ENCODE peak calls at places on chromosomes 13 and 19, in seven cellular contexts. E, M, W, Z, N, F and J are unnamed samples.

GRCh38 chr13:45205124-45205523 is 4.3 kb upstream of the KCTD4 start:
- DNase-seq in E (no peak), M (no peak), W (no peak), Z (no peak), N (no peak), F (no peak), J (no peak)

GRCh38 chr19:50607874-50608785 is 31.6 kb downstream of the SYT3 start:
- DNase-seq in E (peak; percentile 100), M (peak; percentile 97), W (peak; percentile 92), Z (peak; percentile 91), N (peak; percentile 15), F (peak; percentile 97), J (peak; percentile 13)

GRCh38 chr13:102657630-102658029 is 37.2 kb downstream of the METTL21C start:
- DNase-seq in E (no peak), M (peak; percentile 1), W (no peak), Z (no peak), N (no peak), F (no peak), J (no peak)

GRCh38 chr19:13597625-13598024 is 91.3 kb upstream of the CACNA1A start:
- DNase-seq in E (peak; percentile 56), M (peak; percentile 71), W (peak; percentile 82), Z (peak; percentile 75), N (peak; percentile 25), F (no peak), J (peak; percentile 57)

GRCh38 chr13:34152409-34152808 is 334.5 kb downstream of the RFC3 start:
- DNase-seq in E (no peak), M (no peak), W (no peak), Z (no peak), N (no peak), F (no peak), J (no peak)

GRCh38 chr13:33228645-33229445 is 56.7 kb downstream of the STARD13 start:
- DNase-seq in E (no peak), M (peak; percentile 28), W (peak; percentile 50), Z (peak; percentile 28), N (no peak), F (no peak), J (peak; percentile 26)

GRCh38 chr13:44045179-44045562 is 165.5 kb downstream of the LACC1 start:
- DNase-seq in E (no peak), M (no peak), W (peak; percentile 14), Z (no peak), N (no peak), F (no peak), J (no peak)

GRCh38 chr13:47291116-47291656 is 394.3 kb upstream of the HTR2A start:
- DNase-seq in E (no peak), M (no peak), W (no peak), Z (no peak), N (no peak), F (no peak), J (no peak)

GRCh38 chr13:29532136-29532535 is 63.4 kb downstream of the SLC7A1 start:
- DNase-seq in E (no peak), M (no peak), W (no peak), Z (no peak), N (no peak), F (no peak), J (no peak)

GRCh38 chr13:26379831-26380230 is 125.9 kb downstream of the CDK8 start:
- DNase-seq in E (no peak), M (no peak), W (no peak), Z (no peak), N (no peak), F (no peak), J (no peak)

GRCh38 chr19:13022111-13022858 is 27.0 kb downstream of the NFIX start:
- DNase-seq in E (no peak), M (no peak), W (no peak), Z (no peak), N (no peak), F (no peak), J (no peak)

DNA sequence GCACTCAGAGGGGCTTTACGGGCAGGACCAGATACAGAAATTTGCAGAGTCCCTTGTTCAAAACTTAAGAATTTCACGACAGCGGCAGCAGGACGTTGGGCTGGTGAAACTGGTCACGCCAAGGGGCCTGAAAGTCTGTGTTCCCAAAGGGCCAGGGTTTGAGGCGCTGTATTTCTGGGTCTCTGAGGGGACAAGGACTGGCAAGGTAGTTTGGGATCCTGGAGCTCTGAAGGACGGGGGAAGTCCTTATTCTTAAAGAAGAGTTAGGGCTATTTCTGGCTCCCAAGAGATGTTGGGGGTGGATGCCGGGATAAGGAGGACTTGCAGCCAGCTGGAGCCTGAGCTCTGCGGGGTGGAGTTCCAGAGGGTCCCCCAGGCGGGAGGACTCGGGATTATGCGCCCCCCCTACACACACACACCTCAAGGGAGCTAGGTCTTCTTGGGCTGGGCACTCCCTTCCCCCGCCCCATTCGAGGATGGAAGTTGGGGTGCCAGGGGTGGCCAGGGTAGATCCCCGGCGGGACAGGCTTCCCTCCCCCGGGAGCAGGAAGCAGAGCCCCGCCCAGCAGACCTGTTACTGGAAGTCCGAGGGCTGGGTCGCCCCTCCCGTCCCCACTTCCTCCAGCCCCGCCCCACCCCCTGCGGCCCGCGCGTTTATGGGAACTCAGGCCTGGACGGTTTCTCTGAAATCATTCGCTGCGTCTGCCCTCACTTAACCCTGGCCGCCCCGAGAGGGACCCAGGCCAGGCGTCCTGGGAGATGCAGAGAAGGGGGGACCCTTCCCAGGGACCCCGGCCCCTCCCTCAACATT is 5.6 kb downstream of the BCL3 start:
- DNase-seq in E (peak; percentile 79), M (peak; percentile 82), W (peak; percentile 72), Z (peak; percentile 94), N (no peak), F (no peak), J (no peak)
- TF ChIP-seq MAX in E (no peak), M (no peak), W (no peak), Z (no peak), N (no peak), F (no peak), J (no peak)

GRCh38 chr13:111031531-111031961 is 83.6 kb upstream of the ARHGEF7 start:
- DNase-seq in E (no peak), M (no peak), W (no peak), Z (no peak), N (no peak), F (no peak), J (no peak)
- TF ChIP-seq MAX in E (no peak), M (no peak), W (no peak), Z (no peak), N (no peak), F (no peak), J (no peak)

GRCh38 chr13:109959903-109960302 is 173.5 kb upstream of the IRS2 start:
- DNase-seq in E (no peak), M (no peak), W (no peak), Z (no peak), N (no peak), F (no peak), J (no peak)

GRCh38 chr13:109964164-109964563 is 177.8 kb upstream of the IRS2 start:
- DNase-seq in E (no peak), M (no peak), W (no peak), Z (no peak), N (no peak), F (no peak), J (no peak)

GRCh38 chr13:109968876-109969577 is 182.6 kb upstream of the IRS2 start:
- DNase-seq in E (no peak), M (no peak), W (no peak), Z (no peak), N (no peak), F (no peak), J (no peak)

GRCh38 chr13:109957875-109958274 is 171.5 kb upstream of the IRS2 start:
- DNase-seq in E (no peak), M (no peak), W (no peak), Z (no peak), N (no peak), F (no peak), J (no peak)

GRCh38 chr13:109963384-109963783 is 177.0 kb upstream of the IRS2 start:
- DNase-seq in E (no peak), M (no peak), W (no peak), Z (no peak), N (no peak), F (no peak), J (no peak)
- TF ChIP-seq MAX in E (no peak), M (no peak), W (no peak), Z (no peak), N (no peak), F (no peak), J (no peak)

GRCh38 chr13:112605531-112605990 is 17.6 kb upstream of the TUBGCP3 start:
- DNase-seq in E (no peak), M (no peak), W (no peak), Z (no peak), N (no peak), F (no peak), J (no peak)
- TF ChIP-seq MAX in E (no peak), M (no peak), W (no peak), Z (no peak), N (no peak), F (no peak), J (no peak)

GRCh38 chr13:114015608-114016295 is 41.9 kb upstream of the C13orf46 start:
- DNase-seq in E (no peak), M (no peak), W (no peak), Z (no peak), N (no peak), F (no peak), J (no peak)
- TF ChIP-seq MAX in E (no peak), M (no peak), W (no peak), Z (no peak), N (no peak), F (no peak), J (no peak)

DNA sequence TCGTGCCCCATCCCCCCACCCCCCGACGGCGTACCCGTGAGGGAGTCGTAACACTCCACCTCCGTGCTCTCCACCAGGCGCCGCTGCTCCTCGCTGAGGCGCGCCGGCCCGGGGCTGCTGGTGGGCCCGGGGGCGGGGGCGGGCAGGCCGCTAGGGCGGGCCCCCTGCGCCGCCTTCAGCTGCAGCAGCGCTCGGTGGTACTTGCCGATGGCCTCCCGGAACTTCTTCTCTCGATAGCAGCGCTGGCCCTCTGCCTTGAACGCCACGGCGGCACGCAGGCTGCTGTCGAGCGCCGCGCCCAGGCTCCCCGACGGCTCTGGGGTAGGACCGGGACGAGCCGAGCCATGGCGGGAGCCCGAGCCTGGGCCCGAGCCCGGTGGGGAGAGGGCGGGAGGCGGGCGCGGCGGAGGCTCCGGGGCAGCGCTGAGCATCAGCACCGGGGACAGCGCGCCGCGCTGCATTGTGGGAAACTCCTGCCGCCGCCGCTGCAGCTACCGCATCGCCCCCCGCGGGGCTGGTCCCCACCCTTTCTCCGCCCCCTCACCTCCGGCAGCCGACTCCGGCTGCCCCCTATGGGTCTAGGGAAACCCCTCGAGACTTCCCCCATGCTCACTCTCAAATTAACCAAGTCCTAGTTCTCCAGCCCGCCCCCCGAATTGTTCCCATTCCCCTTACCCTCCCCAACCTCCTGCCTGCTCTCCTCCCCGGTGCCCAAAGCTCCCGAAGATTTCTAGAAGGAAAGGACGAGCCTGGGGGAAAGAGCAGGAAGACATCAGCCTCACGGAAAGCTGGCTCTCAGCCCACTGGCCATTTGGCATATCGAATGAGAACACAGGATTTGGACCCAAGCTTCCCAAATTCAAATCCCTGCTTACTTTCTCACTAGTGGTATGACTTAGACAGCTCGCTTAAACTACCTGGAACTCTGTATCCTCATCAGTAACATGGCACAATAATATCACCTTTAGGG is at the start of gene TTC9B:
- DNase-seq in E (peak; percentile 84), M (no peak), W (peak; percentile 95), Z (peak; percentile 91), N (no peak), F (peak; percentile 46), J (no peak)
- TF ChIP-seq MAX in E (no peak), M (peak; percentile 23), W (no peak), Z (no peak), N (no peak), F (no peak), J (no peak)

GRCh38 chr19:56103027-56103614 is 18.0 kb downstream of the ZNF787 start:
- DNase-seq in E (no peak), M (no peak), W (no peak), Z (no peak), N (no peak), F (no peak), J (no peak)
- TF ChIP-seq MAX in E (no peak), M (no peak), W (no peak), Z (no peak), N (no peak), F (no peak), J (no peak)

GRCh38 chr13:110226051-110226562 is 80.8 kb downstream of the COL4A1 start:
- DNase-seq in E (no peak), M (no peak), W (no peak), Z (no peak), N (no peak), F (no peak), J (no peak)
- TF ChIP-seq MAX in E (no peak), M (no peak), W (no peak), Z (no peak), N (no peak), F (no peak), J (no peak)